ENCODE peak calls at places on chromosomes 4 and X, in six cellular contexts. One of them, this sample, is unnamed.

GRCh38 chr4:11497212-11497806 is 68.6 kb upstream of the HS3ST1 start:
- DNase-seq in left ventricle myocardium inferior: no peak
- DNase-seq in endothelial cell of umbilical vein: no peak
- DNase-seq in fibroblast of lung: no peak
- DNase-seq in A549: no peak
- DNase-seq in neural progenitor cell: no peak
- DNase-seq in this sample: no peak

GRCh38 chrX:55026143-55026542 is 4.6 kb downstream of the ALAS2 start:
- DNase-seq in left ventricle myocardium inferior: no peak
- DNase-seq in endothelial cell of umbilical vein: no peak
- DNase-seq in fibroblast of lung: peak; percentile 15
- DNase-seq in A549: no peak
- DNase-seq in neural progenitor cell: no peak
- DNase-seq in this sample: no peak

GRCh38 chrX:46628406-46629371 is 55.1 kb downstream of the CHST7 start:
- DNase-seq in left ventricle myocardium inferior: peak; percentile 63
- DNase-seq in endothelial cell of umbilical vein: peak; percentile 47
- DNase-seq in fibroblast of lung: peak; percentile 42
- DNase-seq in A549: no peak
- DNase-seq in neural progenitor cell: no peak
- DNase-seq in this sample: no peak

GRCh38 chr4:156293657-156294297 is 340.1 kb upstream of the CTSO start:
- DNase-seq in left ventricle myocardium inferior: no peak
- DNase-seq in endothelial cell of umbilical vein: peak; percentile 86
- DNase-seq in fibroblast of lung: peak; percentile 94
- DNase-seq in A549: peak; percentile 30
- DNase-seq in neural progenitor cell: no peak
- DNase-seq in this sample: no peak

GRCh38 chrX:18098704-18099103 is 122.0 kb downstream of the BEND2 start:
- DNase-seq in left ventricle myocardium inferior: peak; percentile 28
- DNase-seq in endothelial cell of umbilical vein: no peak
- DNase-seq in fibroblast of lung: no peak
- DNase-seq in A549: no peak
- DNase-seq in neural progenitor cell: peak; percentile 38
- DNase-seq in this sample: no peak

GRCh38 chrX:44975666-44976263 is 102.8 kb downstream of the KDM6A start:
- DNase-seq in left ventricle myocardium inferior: no peak
- DNase-seq in endothelial cell of umbilical vein: no peak
- DNase-seq in fibroblast of lung: peak; percentile 35
- DNase-seq in A549: peak; percentile 12
- DNase-seq in neural progenitor cell: no peak
- DNase-seq in this sample: no peak

GRCh38 chr4:146522862-146523205 is 1.1 kb upstream of the SLC10A7 start:
- DNase-seq in left ventricle myocardium inferior: no peak
- DNase-seq in endothelial cell of umbilical vein: peak; percentile 41
- DNase-seq in fibroblast of lung: peak; percentile 8
- DNase-seq in A549: peak; percentile 2
- DNase-seq in neural progenitor cell: no peak
- DNase-seq in this sample: no peak

GRCh38 chrX:10095698-10096432 is 60.9 kb upstream of the CLCN4 start:
- DNase-seq in left ventricle myocardium inferior: no peak
- DNase-seq in endothelial cell of umbilical vein: no peak
- DNase-seq in fibroblast of lung: no peak
- DNase-seq in A549: no peak
- DNase-seq in neural progenitor cell: no peak
- DNase-seq in this sample: no peak

GRCh38 chr4:81792521-81792920 is 320.8 kb upstream of the RASGEF1B start:
- DNase-seq in left ventricle myocardium inferior: no peak
- DNase-seq in endothelial cell of umbilical vein: no peak
- DNase-seq in fibroblast of lung: no peak
- DNase-seq in A549: no peak
- DNase-seq in neural progenitor cell: no peak
- DNase-seq in this sample: no peak

GRCh38 chr4:67014592-67014991 is 530.7 kb downstream of the CENPC start:
- DNase-seq in left ventricle myocardium inferior: no peak
- DNase-seq in endothelial cell of umbilical vein: no peak
- DNase-seq in fibroblast of lung: no peak
- DNase-seq in A549: peak; percentile 4
- DNase-seq in neural progenitor cell: peak; percentile 54
- DNase-seq in this sample: no peak
- H3K9me3 ChIP-seq in left ventricle myocardium inferior: peaks cover 60% of the 10 kb centered on the region
- H3K9me3 ChIP-seq in endothelial cell of umbilical vein: no peaks in the 10 kb centered on the region
- H3K9me3 ChIP-seq in fibroblast of lung: no peaks in the 10 kb centered on the region
- H3K9me3 ChIP-seq in A549: no peaks in the 10 kb centered on the region
- H3K9me3 ChIP-seq in neural progenitor cell: peaks cover 8% of the 10 kb centered on the region
- H3K9me3 ChIP-seq in this sample: no peaks in the 10 kb centered on the region

DNA sequence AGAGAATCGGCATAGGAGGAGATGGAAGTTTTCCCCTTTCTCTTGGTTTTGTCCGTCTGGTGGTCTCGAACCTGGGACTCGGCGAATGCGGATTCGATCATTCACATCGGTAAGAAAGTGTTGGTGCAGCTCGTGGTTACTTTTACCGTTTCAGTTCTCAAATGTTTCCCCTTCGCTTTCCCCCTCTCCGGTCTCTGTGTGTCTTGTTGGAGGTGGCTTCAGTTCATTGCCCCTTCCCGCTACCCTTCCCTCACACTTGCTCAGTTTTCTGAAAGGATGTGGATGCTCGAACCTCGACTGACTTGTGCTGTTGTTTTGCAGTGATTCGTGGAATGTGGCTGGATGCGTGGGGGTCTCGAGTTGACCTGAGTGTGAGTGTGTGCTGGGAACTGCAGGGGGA is 870 bp downstream of the GRID2 start:
- DNase-seq in left ventricle myocardium inferior: no peak
- DNase-seq in endothelial cell of umbilical vein: no peak
- DNase-seq in fibroblast of lung: no peak
- DNase-seq in A549: no peak
- DNase-seq in neural progenitor cell: peak; percentile 43
- DNase-seq in this sample: peak; percentile 34
- TF ChIP-seq CTCF in left ventricle myocardium inferior: no peak
- TF ChIP-seq CTCF in endothelial cell of umbilical vein: no peak
- TF ChIP-seq CTCF in fibroblast of lung: no peak
- TF ChIP-seq CTCF in A549: no peak
- TF ChIP-seq CTCF in neural progenitor cell: no peak
- TF ChIP-seq CTCF in this sample: no peak

DNA sequence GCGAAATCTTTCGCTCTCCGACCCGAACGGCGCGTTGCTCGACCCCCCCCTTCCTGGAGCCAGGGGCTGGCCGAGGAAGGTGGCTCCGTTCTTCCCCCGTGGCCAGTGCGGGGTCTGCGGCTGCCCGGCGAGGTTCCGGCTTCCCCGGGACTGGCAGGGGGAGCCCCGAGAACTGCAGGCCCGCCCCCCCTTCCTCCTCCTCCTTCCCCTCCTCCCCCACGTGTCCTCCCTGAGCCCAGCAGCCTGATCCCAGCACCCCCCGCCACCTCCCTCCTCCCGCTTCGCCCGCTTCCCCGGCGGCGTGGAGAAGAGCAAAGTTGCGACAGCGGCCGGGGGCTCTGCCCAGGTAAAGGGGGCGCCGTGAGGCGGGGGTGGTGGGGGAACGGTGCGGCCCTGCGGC is 2.4 kb upstream of the BCORL1 start:
- DNase-seq in left ventricle myocardium inferior: no peak
- DNase-seq in endothelial cell of umbilical vein: no peak
- DNase-seq in fibroblast of lung: no peak
- DNase-seq in A549: no peak
- DNase-seq in neural progenitor cell: peak; percentile 48
- DNase-seq in this sample: peak; percentile 30
- H3K4me3 ChIP-seq in left ventricle myocardium inferior: no peak overlapping the region
- H3K4me3 ChIP-seq in endothelial cell of umbilical vein: no peak overlapping the region
- H3K4me3 ChIP-seq in fibroblast of lung: no peak overlapping the region
- H3K4me3 ChIP-seq in A549: no peak overlapping the region
- H3K4me3 ChIP-seq in neural progenitor cell: no peak overlapping the region
- H3K4me3 ChIP-seq in this sample: peak overlapping the region; percentile 56

GRCh38 chrX:97846718-97847237 is 963.1 kb downstream of the RPA4 start:
- DNase-seq in left ventricle myocardium inferior: no peak
- DNase-seq in endothelial cell of umbilical vein: no peak
- DNase-seq in fibroblast of lung: no peak
- DNase-seq in A549: no peak
- DNase-seq in neural progenitor cell: no peak
- DNase-seq in this sample: no peak
- H3K9me3 ChIP-seq in left ventricle myocardium inferior: no peaks in the 10 kb centered on the region
- H3K9me3 ChIP-seq in endothelial cell of umbilical vein: no peaks in the 10 kb centered on the region
- H3K9me3 ChIP-seq in fibroblast of lung: no peaks in the 10 kb centered on the region
- H3K9me3 ChIP-seq in A549: no peaks in the 10 kb centered on the region
- H3K9me3 ChIP-seq in neural progenitor cell: no peaks in the 10 kb centered on the region
- H3K9me3 ChIP-seq in this sample: peaks cover 39% of the 10 kb centered on the region

DNA sequence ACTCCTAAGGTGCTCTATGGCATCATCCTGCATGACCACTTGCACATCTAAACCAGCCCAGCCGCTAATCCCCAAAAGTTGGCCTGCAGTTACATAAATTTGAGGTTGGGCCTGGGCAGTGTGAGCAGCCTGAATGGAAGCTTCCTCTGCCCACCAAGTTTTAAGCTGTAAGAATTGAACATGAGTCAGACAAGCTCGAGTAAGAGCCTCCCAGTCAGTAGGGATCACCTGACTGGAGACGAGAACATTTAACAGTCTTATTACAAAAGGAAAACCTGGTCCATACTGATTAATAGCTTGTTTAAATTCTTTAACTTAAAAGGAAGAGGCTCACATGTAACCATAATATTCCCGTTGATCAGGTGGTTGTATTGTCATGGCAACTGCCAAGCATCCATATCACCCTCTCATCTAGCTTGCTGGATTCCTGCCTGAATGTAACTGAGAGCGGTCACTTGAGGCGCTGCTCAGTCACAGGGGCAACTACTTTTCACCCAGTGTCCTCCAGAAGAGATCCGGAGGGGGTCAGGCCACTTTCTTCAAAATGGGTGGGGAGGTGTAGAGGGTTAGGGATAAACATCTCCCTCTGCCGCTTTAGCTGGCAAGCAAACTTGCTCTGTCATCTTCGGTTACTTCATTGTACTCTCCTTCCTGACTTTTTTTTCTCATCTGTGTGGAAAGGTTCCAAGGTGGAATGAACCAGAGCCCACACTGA is 56.6 kb upstream of the WDR1 start:
- DNase-seq in left ventricle myocardium inferior: no peak
- DNase-seq in endothelial cell of umbilical vein: peak; percentile 70
- DNase-seq in fibroblast of lung: peak; percentile 24
- DNase-seq in A549: no peak
- DNase-seq in neural progenitor cell: no peak
- DNase-seq in this sample: no peak
- TF ChIP-seq CTCF in left ventricle myocardium inferior: no peak
- TF ChIP-seq CTCF in endothelial cell of umbilical vein: peak; percentile 28
- TF ChIP-seq CTCF in fibroblast of lung: no peak
- TF ChIP-seq CTCF in A549: no peak
- TF ChIP-seq CTCF in neural progenitor cell: no peak
- TF ChIP-seq CTCF in this sample: no peak

GRCh38 chr4:20760053-20760452 is 59.8 kb downstream of the PACRGL start:
- DNase-seq in left ventricle myocardium inferior: no peak
- DNase-seq in endothelial cell of umbilical vein: no peak
- DNase-seq in fibroblast of lung: no peak
- DNase-seq in A549: peak; percentile 1
- DNase-seq in neural progenitor cell: peak; percentile 7
- DNase-seq in this sample: no peak

GRCh38 chr4:20761826-20762225 is 61.6 kb downstream of the PACRGL start:
- DNase-seq in left ventricle myocardium inferior: no peak
- DNase-seq in endothelial cell of umbilical vein: no peak
- DNase-seq in fibroblast of lung: no peak
- DNase-seq in A549: no peak
- DNase-seq in neural progenitor cell: no peak
- DNase-seq in this sample: no peak

GRCh38 chr4:20761382-20761781 is 61.1 kb downstream of the PACRGL start:
- DNase-seq in left ventricle myocardium inferior: no peak
- DNase-seq in endothelial cell of umbilical vein: no peak
- DNase-seq in fibroblast of lung: no peak
- DNase-seq in A549: no peak
- DNase-seq in neural progenitor cell: no peak
- DNase-seq in this sample: no peak

GRCh38 chr4:20764353-20764752 is 64.1 kb downstream of the PACRGL start:
- DNase-seq in left ventricle myocardium inferior: no peak
- DNase-seq in endothelial cell of umbilical vein: no peak
- DNase-seq in fibroblast of lung: peak; percentile 37
- DNase-seq in A549: no peak
- DNase-seq in neural progenitor cell: no peak
- DNase-seq in this sample: no peak
- H3K4me3 ChIP-seq in left ventricle myocardium inferior: no peak overlapping the region
- H3K4me3 ChIP-seq in endothelial cell of umbilical vein: no peak overlapping the region
- H3K4me3 ChIP-seq in fibroblast of lung: no peak overlapping the region
- H3K4me3 ChIP-seq in A549: no peak overlapping the region
- H3K4me3 ChIP-seq in neural progenitor cell: no peak overlapping the region
- H3K4me3 ChIP-seq in this sample: no peak overlapping the region

DNA sequence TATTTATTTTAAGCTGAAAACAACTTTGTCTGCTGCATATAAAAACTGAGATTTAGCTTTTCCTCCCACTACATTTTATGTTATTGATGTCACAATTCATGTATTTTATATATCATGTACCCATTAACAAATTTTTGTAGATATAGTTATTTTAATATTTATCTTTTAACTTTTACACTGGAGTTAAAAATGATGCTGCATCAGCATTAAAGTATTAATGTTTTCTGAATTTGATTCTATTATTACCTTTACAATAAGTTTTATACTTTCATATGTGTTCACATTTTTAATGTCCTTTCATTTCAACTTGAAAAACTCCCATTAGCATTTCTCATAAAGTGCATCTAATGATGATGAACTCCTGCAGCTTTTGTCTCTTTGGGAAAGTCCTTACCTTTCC is 72.2 kb downstream of the CWH43 start:
- DNase-seq in left ventricle myocardium inferior: no peak
- DNase-seq in endothelial cell of umbilical vein: no peak
- DNase-seq in fibroblast of lung: no peak
- DNase-seq in A549: no peak
- DNase-seq in neural progenitor cell: no peak
- DNase-seq in this sample: no peak
- H3K9me3 ChIP-seq in left ventricle myocardium inferior: peaks cover 52% of the 10 kb centered on the region
- H3K9me3 ChIP-seq in endothelial cell of umbilical vein: no peaks in the 10 kb centered on the region
- H3K9me3 ChIP-seq in fibroblast of lung: no peaks in the 10 kb centered on the region
- H3K9me3 ChIP-seq in A549: no peaks in the 10 kb centered on the region
- H3K9me3 ChIP-seq in neural progenitor cell: peaks cover 40% of the 10 kb centered on the region
- H3K9me3 ChIP-seq in this sample: no peaks in the 10 kb centered on the region

DNA sequence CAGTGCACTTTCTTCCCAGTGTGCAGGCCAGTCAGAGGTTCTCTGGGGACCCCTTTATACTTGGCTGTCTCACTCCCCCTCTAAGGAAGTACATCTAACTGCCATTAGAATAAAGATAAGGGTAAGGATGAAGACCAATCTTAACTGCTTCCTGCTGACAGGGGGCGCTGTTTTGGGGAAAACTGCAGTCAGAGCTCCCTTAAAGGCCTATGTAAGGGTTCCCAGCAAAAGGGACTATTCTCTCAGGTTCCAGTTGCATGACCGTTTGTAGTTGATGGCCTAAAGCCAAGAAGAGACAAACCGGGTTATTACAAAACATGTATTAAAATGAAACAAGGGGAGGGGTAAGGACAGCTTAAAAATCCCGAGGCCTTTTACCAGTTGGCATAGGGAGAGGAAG is 115.6 kb upstream of the SPIN4 start:
- DNase-seq in left ventricle myocardium inferior: no peak
- DNase-seq in endothelial cell of umbilical vein: no peak
- DNase-seq in fibroblast of lung: no peak
- DNase-seq in A549: no peak
- DNase-seq in neural progenitor cell: no peak
- DNase-seq in this sample: no peak
- TF ChIP-seq CTCF in left ventricle myocardium inferior: no peak
- TF ChIP-seq CTCF in endothelial cell of umbilical vein: no peak
- TF ChIP-seq CTCF in fibroblast of lung: no peak
- TF ChIP-seq CTCF in A549: no peak
- TF ChIP-seq CTCF in neural progenitor cell: peak; percentile 20
- TF ChIP-seq CTCF in this sample: peak; percentile 16

DNA sequence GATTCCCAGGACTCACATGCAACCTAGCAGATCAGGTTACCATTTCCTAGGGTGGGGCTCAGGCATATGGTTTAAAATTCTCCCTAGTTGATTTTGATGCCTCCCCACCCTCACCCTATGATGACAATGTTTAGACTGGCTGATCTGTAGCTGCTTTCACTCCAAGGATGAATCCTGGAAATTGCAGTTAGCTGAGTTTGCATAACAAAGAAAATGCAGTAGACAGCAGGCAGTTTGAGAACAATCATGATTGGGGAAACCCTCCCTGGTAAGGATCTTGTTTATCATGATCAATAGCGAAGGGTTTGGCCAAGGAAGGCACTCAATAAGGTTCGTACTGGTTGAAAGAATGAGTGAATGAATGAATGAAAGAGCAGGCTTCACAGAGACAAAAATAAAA is 2.1 kb downstream of the ZNF518B start:
- DNase-seq in left ventricle myocardium inferior: no peak
- DNase-seq in endothelial cell of umbilical vein: no peak
- DNase-seq in fibroblast of lung: no peak
- DNase-seq in A549: no peak
- DNase-seq in neural progenitor cell: no peak
- DNase-seq in this sample: no peak
- H3K4me3 ChIP-seq in left ventricle myocardium inferior: no peak overlapping the region
- H3K4me3 ChIP-seq in endothelial cell of umbilical vein: no peak overlapping the region
- H3K4me3 ChIP-seq in fibroblast of lung: no peak overlapping the region
- H3K4me3 ChIP-seq in A549: no peak overlapping the region
- H3K4me3 ChIP-seq in neural progenitor cell: peak overlapping the region; percentile 57
- H3K4me3 ChIP-seq in this sample: no peak overlapping the region

This sample was measured in WERI-Rb-1.